ENCODE peak calls at places on chromosomes 7 and 10, in five cellular contexts. One of them, this sample, is unnamed.

GRCh38 chr7:99092064-99092720 is 51.7 kb downstream of the SMURF1 start:
- DNase-seq in right lobe of liver: peak; percentile 82
- DNase-seq in GM23248: no peak
- DNase-seq in BE2C: no peak
- DNase-seq in heart right ventricle: no peak
- DNase-seq in this sample: no peak

GRCh38 chr10:101238732-101239105 is 9.5 kb upstream of the LBX1 start:
- DNase-seq in heart right ventricle: no peak
- DNase-seq in BE2C: no peak
- DNase-seq in GM23248: peak; percentile 17
- DNase-seq in right lobe of liver: no peak
- DNase-seq in this sample: no peak

GRCh38 chr7:18638594-18639452 is 143.3 kb downstream of the HDAC9 start:
- DNase-seq in BE2C: no peak
- DNase-seq in heart right ventricle: no peak
- DNase-seq in right lobe of liver: no peak
- DNase-seq in GM23248: peak; percentile 82
- DNase-seq in this sample: no peak

GRCh38 chr7:8254667-8255066 is 7.3 kb downstream of the ICA1 start:
- DNase-seq in heart right ventricle: no peak
- DNase-seq in GM23248: no peak
- DNase-seq in BE2C: no peak
- DNase-seq in right lobe of liver: no peak
- DNase-seq in this sample: no peak

GRCh38 chr7:69052447-69052846 is 545.8 kb upstream of the AUTS2 start:
- DNase-seq in BE2C: no peak
- DNase-seq in GM23248: no peak
- DNase-seq in heart right ventricle: no peak
- DNase-seq in right lobe of liver: no peak
- DNase-seq in this sample: no peak

GRCh38 chr7:44750921-44751571 is 2.4 kb downstream of the ZMIZ2 start:
- DNase-seq in GM23248: no peak
- DNase-seq in right lobe of liver: peak; percentile 82
- DNase-seq in BE2C: no peak
- DNase-seq in heart right ventricle: no peak
- DNase-seq in this sample: no peak

GRCh38 chr7:139600306-139600705 is 76.8 kb downstream of the CLEC2L start:
- DNase-seq in right lobe of liver: peak; percentile 37
- DNase-seq in heart right ventricle: no peak
- DNase-seq in GM23248: no peak
- DNase-seq in BE2C: no peak
- DNase-seq in this sample: no peak

GRCh38 chr7:144524271-144524670 is 120.8 kb upstream of the NOBOX start:
- DNase-seq in BE2C: no peak
- DNase-seq in GM23248: no peak
- DNase-seq in right lobe of liver: no peak
- DNase-seq in heart right ventricle: no peak
- DNase-seq in this sample: no peak

GRCh38 chr10:642186-642890 is 47.1 kb downstream of the DIP2C start:
- DNase-seq in heart right ventricle: no peak
- DNase-seq in right lobe of liver: no peak
- DNase-seq in BE2C: no peak
- DNase-seq in GM23248: no peak
- DNase-seq in this sample: no peak

GRCh38 chr10:34491666-34492065 is 323.4 kb downstream of the PARD3 start:
- DNase-seq in heart right ventricle: no peak
- DNase-seq in GM23248: no peak
- DNase-seq in BE2C: no peak
- DNase-seq in right lobe of liver: no peak
- DNase-seq in this sample: no peak

GRCh38 chr7:116434820-116435341 is 64.7 kb upstream of the CAV2 start:
- DNase-seq in GM23248: peak; percentile 89
- DNase-seq in BE2C: no peak
- DNase-seq in right lobe of liver: no peak
- DNase-seq in heart right ventricle: no peak
- DNase-seq in this sample: no peak

GRCh38 chr10:63702107-63702506 is 180.9 kb downstream of the REEP3 start:
- DNase-seq in heart right ventricle: no peak
- DNase-seq in right lobe of liver: peak; percentile 77
- DNase-seq in GM23248: no peak
- DNase-seq in BE2C: no peak
- DNase-seq in this sample: no peak

GRCh38 chr7:101200862-101201599 is at the start of gene MOGAT3:
- DNase-seq in right lobe of liver: peak; percentile 79
- DNase-seq in GM23248: no peak
- DNase-seq in BE2C: no peak
- DNase-seq in heart right ventricle: no peak
- DNase-seq in this sample: no peak

GRCh38 chr10:113882240-113882639 is 27.8 kb downstream of the NHLRC2 start:
- DNase-seq in heart right ventricle: no peak
- DNase-seq in GM23248: no peak
- DNase-seq in right lobe of liver: no peak
- DNase-seq in BE2C: no peak
- DNase-seq in this sample: no peak

GRCh38 chr10:98344589-98345038 is 70.4 kb downstream of the PYROXD2 start:
- DNase-seq in GM23248: peak; percentile 96
- DNase-seq in heart right ventricle: peak; percentile 77
- DNase-seq in right lobe of liver: peak; percentile 67
- DNase-seq in BE2C: no peak
- DNase-seq in this sample: peak; percentile 15

GRCh38 chr10:131806146-131806545 is 94.7 kb upstream of the PPP2R2D start:
- DNase-seq in right lobe of liver: peak; percentile 21
- DNase-seq in heart right ventricle: no peak
- DNase-seq in GM23248: no peak
- DNase-seq in BE2C: no peak
- DNase-seq in this sample: no peak
- H3K9me3 ChIP-seq in right lobe of liver: no peaks in the 10 kb centered on the region
- H3K9me3 ChIP-seq in heart right ventricle: no peaks in the 10 kb centered on the region
- H3K9me3 ChIP-seq in GM23248: no peaks in the 10 kb centered on the region
- H3K9me3 ChIP-seq in BE2C: no peaks in the 10 kb centered on the region
- H3K9me3 ChIP-seq in this sample: no peaks in the 10 kb centered on the region

GRCh38 chr7:157996359-157997079 is 591.1 kb downstream of the PTPRN2 start:
- DNase-seq in right lobe of liver: no peak
- DNase-seq in BE2C: no peak
- DNase-seq in heart right ventricle: no peak
- DNase-seq in GM23248: no peak
- DNase-seq in this sample: no peak
- H3K9me3 ChIP-seq in right lobe of liver: no peaks in the 10 kb centered on the region
- H3K9me3 ChIP-seq in BE2C: peaks cover 6% of the 10 kb centered on the region
- H3K9me3 ChIP-seq in heart right ventricle: peaks cover 3% of the 10 kb centered on the region
- H3K9me3 ChIP-seq in GM23248: no peaks in the 10 kb centered on the region
- H3K9me3 ChIP-seq in this sample: no peaks in the 10 kb centered on the region

DNA sequence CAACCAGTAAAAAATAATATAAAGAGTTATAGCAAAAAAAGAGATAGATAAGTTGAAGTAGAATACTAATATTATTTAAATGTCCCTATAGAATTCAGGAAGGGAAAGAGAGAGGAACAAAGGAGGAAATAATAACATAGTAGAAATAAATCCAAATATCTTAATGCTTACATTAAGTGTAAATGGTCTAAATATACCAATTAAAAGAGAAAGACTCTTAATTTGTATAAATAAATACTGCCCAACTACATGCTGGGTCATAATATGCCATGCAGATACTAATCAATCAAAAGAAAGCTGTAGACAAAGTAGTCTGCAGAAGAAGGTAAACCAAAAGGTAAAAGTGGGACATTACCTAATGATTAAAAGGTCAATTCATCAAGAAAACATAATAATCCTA is 43.3 kb upstream of the VIPR2 start:
- DNase-seq in right lobe of liver: no peak
- DNase-seq in heart right ventricle: no peak
- DNase-seq in BE2C: no peak
- DNase-seq in GM23248: no peak
- DNase-seq in this sample: no peak
- H3K9me3 ChIP-seq in right lobe of liver: no peaks in the 10 kb centered on the region
- H3K9me3 ChIP-seq in heart right ventricle: peaks cover 10% of the 10 kb centered on the region
- H3K9me3 ChIP-seq in BE2C: peaks cover 4% of the 10 kb centered on the region
- H3K9me3 ChIP-seq in GM23248: no peaks in the 10 kb centered on the region
- H3K9me3 ChIP-seq in this sample: peaks cover 6% of the 10 kb centered on the region

DNA sequence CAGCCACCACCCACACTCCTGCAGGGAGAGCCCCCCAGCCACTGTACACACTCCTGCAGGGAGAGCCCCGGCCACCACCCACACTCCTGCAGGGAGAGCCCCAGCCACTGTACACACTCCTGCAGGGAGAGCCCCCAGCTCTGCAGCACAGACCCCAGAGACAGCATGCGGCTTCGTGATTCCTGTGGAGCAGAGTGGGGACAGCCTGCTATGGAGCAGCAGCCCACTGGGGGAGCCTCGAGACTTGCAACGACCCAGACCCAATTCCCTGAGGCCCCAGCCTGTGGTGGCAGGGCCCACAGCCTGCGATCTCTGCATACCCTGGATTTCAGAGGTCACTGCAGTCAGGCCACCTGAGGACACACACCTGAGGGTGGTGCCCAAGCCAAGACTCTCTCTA is 523.1 kb downstream of the DNAJB6 start:
- DNase-seq in heart right ventricle: no peak
- DNase-seq in right lobe of liver: no peak
- DNase-seq in BE2C: no peak
- DNase-seq in GM23248: no peak
- DNase-seq in this sample: no peak
- H3K9me3 ChIP-seq in heart right ventricle: no peaks in the 10 kb centered on the region
- H3K9me3 ChIP-seq in right lobe of liver: no peaks in the 10 kb centered on the region
- H3K9me3 ChIP-seq in BE2C: no peaks in the 10 kb centered on the region
- H3K9me3 ChIP-seq in GM23248: no peaks in the 10 kb centered on the region
- H3K9me3 ChIP-seq in this sample: no peaks in the 10 kb centered on the region

GRCh38 chr7:278081-278480 is 11.9 kb upstream of the FOXL3 start:
- DNase-seq in heart right ventricle: no peak
- DNase-seq in BE2C: no peak
- DNase-seq in right lobe of liver: no peak
- DNase-seq in GM23248: no peak
- DNase-seq in this sample: no peak

GRCh38 chr7:279821-280220 is 10.1 kb upstream of the FOXL3 start:
- DNase-seq in heart right ventricle: no peak
- DNase-seq in GM23248: no peak
- DNase-seq in right lobe of liver: no peak
- DNase-seq in BE2C: no peak
- DNase-seq in this sample: no peak

GRCh38 chr7:274262-274661 is 15.7 kb upstream of the FOXL3 start:
- DNase-seq in heart right ventricle: no peak
- DNase-seq in BE2C: no peak
- DNase-seq in right lobe of liver: no peak
- DNase-seq in GM23248: no peak
- DNase-seq in this sample: no peak

GRCh38 chr7:276230-276835 is 13.6 kb upstream of the FOXL3 start:
- DNase-seq in right lobe of liver: no peak
- DNase-seq in heart right ventricle: no peak
- DNase-seq in GM23248: no peak
- DNase-seq in BE2C: no peak
- DNase-seq in this sample: no peak

DNA sequence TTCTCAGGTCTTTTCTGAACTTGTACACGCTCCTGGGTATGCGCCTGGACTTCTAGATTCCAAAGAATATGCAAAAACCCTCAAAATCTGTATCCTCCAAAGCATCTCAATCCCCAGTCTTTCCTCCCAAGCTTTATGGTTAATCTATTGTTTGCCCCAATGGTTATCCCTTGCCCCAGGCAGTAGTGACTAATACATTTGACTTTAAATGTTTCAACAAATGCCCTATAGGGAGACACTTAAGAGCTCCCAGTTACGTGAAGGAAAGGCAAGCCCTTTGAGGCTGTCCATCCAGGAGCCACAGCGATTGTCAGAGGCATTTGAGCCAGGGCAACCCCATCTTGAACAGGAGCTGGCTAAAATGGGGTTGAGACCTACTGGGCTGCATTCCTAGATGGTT is 12.7 kb upstream of the FOXL3 start:
- DNase-seq in GM23248: no peak
- DNase-seq in right lobe of liver: no peak
- DNase-seq in BE2C: no peak
- DNase-seq in heart right ventricle: no peak
- DNase-seq in this sample: no peak
- H3K9me3 ChIP-seq in GM23248: no peaks in the 10 kb centered on the region
- H3K9me3 ChIP-seq in right lobe of liver: no peaks in the 10 kb centered on the region
- H3K9me3 ChIP-seq in BE2C: no peaks in the 10 kb centered on the region
- H3K9me3 ChIP-seq in heart right ventricle: peaks cover 9% of the 10 kb centered on the region
- H3K9me3 ChIP-seq in this sample: peaks cover 18% of the 10 kb centered on the region